ENCODE peak calls at places on chromosomes 5 and 9, in four cellular contexts. J is K562, F is HL-60, V is GM12878. B is an unnamed sample.

GRCh38 chr5:176183321-176184074 is 54.7 kb upstream of the SIMC1 start:
- DNase-seq in F (no peak), V (no peak), J (no peak), B (no peak)

GRCh38 chr5:178394074-178394473 is 161.5 kb upstream of the PHYKPL start:
- DNase-seq in F (peak; percentile 37), V (no peak), J (no peak), B (no peak)

GRCh38 chr9:38141751-38142150 is 72.7 kb upstream of the SHB start:
- DNase-seq in F (no peak), J (no peak), V (no peak), B (no peak)

GRCh38 chr5:98570661-98571181 is 202.7 kb upstream of the RGMB start:
- DNase-seq in F (no peak), J (no peak), V (no peak), B (no peak)

GRCh38 chr9:105760053-105760452 is 65.7 kb downstream of the TMEM38B start:
- DNase-seq in J (no peak), F (no peak), V (no peak), B (no peak)

GRCh38 chr9:88681434-88681833 is 146.5 kb downstream of the NXNL2 start:
- DNase-seq in F (no peak), J (no peak), V (no peak), B (no peak)

GRCh38 chr5:14171621-14172020 is 28.5 kb downstream of the TRIO start:
- DNase-seq in J (no peak), F (peak; percentile 71), V (no peak), B (no peak)

GRCh38 chr5:97135868-97136267 is 6.5 kb downstream of the LIX1 start:
- DNase-seq in F (no peak), V (no peak), J (no peak), B (no peak)

GRCh38 chr5:160923927-160924705 is 72.1 kb upstream of the ATP10B start:
- DNase-seq in F (no peak), J (no peak), V (no peak), B (no peak)

GRCh38 chr5:87394407-87394806 is 18.3 kb downstream of the CCNH start:
- DNase-seq in V (no peak), F (no peak), J (no peak), B (no peak)

GRCh38 chr5:132815454-132815853 is 2.4 kb downstream of the SOWAHA start:
- DNase-seq in V (no peak), J (no peak), F (no peak), B (no peak)

GRCh38 chr5:1792842-1793266 is 6.8 kb downstream of the MRPL36 start:
- DNase-seq in J (no peak), V (peak; percentile 99), F (peak; percentile 73), B (peak; percentile 68)

GRCh38 chr5:149723374-149723773 is 6.7 kb upstream of the PPARGC1B start:
- DNase-seq in V (no peak), J (no peak), F (no peak), B (no peak)

GRCh38 chr9:31745468-31745867 is 639.0 kb upstream of the ACO1 start:
- DNase-seq in J (no peak), F (no peak), V (no peak), B (no peak)

GRCh38 chr5:120684213-120684612 is 220.1 kb downstream of the PRR16 start:
- DNase-seq in F (no peak), J (no peak), V (no peak), B (no peak)

GRCh38 chr5:132237141-132237540 is 9.5 kb upstream of the P4HA2 start:
- DNase-seq in J (no peak), F (no peak), V (no peak), B (no peak)

GRCh38 chr5:87944553-87945320 is 323.9 kb downstream of the TMEM161B start:
- DNase-seq in J (no peak), F (no peak), V (no peak), B (no peak)

GRCh38 chr5:170179626-170180025 is 53.2 kb upstream of the C5orf58 start:
- DNase-seq in J (no peak), F (no peak), V (no peak), B (no peak)

GRCh38 chr9:123679330-123679987 is 250.5 kb downstream of the DENND1A start:
- DNase-seq in J (no peak), V (peak; percentile 95), F (peak; percentile 9), B (peak; percentile 30)

GRCh38 chr5:73789851-73790281 is 163.9 kb downstream of the ARHGEF28 start:
- DNase-seq in J (no peak), F (no peak), V (peak; percentile 31), B (no peak)

GRCh38 chr9:136232964-136233363 is 12.6 kb downstream of the QSOX2 start:
- DNase-seq in F (peak; percentile 51), V (no peak), J (no peak), B (no peak)

GRCh38 chr9:137113385-137114159 is 961 bp downstream of the DPP7 start:
- DNase-seq in J (peak; percentile 65), V (no peak), F (no peak), B (no peak)

GRCh38 chr5:31719988-31720387 is 81.1 kb downstream of the PDZD2 start:
- DNase-seq in J (no peak), V (no peak), F (no peak), B (no peak)

GRCh38 chr5:45750574-45750973 is 54.4 kb upstream of the HCN1 start:
- DNase-seq in J (no peak), F (no peak), V (no peak), B (no peak)

GRCh38 chr5:74250304-74251102 is 390.0 kb downstream of the ENC1 start:
- DNase-seq in F (no peak), V (no peak), J (no peak), B (no peak)

GRCh38 chr5:34685485-34686197 is 29.5 kb downstream of the RAI14 start:
- DNase-seq in J (no peak), F (no peak), V (no peak), B (no peak)

GRCh38 chr5:34957857-34958690 is 28.7 kb downstream of the DNAJC21 start:
- DNase-seq in F (peak; percentile 12), J (peak; percentile 44), V (no peak), B (no peak)

GRCh38 chr5:180830253-180831138 is 27.9 kb upstream of the MGAT1 start:
- DNase-seq in V (no peak), J (no peak), F (no peak), B (no peak)
- TF ChIP-seq POLR2AphosphoS5 in V (peak; percentile 77), J (no peak), F (no peak), B (peak; percentile 83)

DNA sequence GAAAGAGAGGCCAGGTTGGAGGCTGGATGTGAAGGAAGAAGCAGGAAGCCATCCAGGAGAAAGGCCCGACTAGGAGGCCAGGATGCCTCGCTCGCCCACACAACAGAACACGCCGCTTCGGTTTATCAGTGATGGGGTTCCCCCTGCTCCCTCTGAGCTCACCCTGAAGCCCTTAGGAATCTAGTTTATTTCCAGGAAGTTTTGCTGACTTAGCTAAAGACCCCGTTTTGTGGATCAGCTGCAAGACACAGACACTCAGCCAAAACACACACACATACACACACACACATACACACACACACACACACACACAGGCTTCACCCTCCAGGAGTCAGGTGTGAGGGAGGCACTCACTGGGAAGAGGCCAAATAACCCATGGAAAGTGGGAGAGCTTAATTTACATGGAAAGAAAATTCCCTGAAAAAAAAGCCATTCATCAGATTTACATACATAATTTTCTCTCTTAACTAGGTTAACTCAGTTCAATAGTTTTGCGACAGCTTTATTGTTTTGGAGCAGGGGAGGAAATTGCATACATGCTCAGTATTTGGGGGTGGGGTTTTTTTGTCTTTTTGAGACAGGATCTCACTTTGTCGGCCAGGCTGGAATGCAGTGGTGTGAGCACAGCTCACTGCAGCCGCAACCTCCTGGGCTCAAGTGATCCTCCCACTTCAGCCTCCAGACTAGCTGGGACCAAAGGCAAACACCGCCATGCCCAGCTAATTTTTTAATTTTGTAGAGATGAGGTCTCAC is 92.7 kb upstream of the HAND1 start:
- DNase-seq in J (no peak), F (no peak), V (no peak), B (no peak)
- TF ChIP-seq SPI1 in J (no peak), F (no peak), V (no peak), B (no peak)

DNA sequence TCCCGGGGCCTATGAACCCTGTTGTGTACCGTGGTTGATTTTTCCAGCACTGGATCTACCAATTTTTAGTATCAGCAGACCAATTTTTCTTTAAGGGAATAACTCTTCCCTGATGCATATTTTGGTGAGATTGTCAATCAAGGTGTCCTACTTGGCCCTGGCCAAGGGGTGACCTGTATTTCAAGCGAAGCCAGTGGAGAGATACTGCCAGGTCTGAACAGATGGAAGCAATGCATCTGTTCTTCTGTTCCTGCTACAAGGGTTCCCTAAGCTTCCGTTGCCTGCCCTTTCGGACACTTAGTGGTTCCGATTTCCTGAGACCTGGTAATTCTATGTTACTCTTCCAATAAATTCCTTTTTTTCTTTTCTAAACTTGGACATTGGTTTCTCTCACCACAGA is 37.3 kb downstream of the ADAM19 start:
- DNase-seq in V (no peak), F (no peak), J (no peak), B (no peak)
- TF ChIP-seq POLR2AphosphoS5 in V (no peak), F (no peak), J (no peak), B (no peak)

DNA sequence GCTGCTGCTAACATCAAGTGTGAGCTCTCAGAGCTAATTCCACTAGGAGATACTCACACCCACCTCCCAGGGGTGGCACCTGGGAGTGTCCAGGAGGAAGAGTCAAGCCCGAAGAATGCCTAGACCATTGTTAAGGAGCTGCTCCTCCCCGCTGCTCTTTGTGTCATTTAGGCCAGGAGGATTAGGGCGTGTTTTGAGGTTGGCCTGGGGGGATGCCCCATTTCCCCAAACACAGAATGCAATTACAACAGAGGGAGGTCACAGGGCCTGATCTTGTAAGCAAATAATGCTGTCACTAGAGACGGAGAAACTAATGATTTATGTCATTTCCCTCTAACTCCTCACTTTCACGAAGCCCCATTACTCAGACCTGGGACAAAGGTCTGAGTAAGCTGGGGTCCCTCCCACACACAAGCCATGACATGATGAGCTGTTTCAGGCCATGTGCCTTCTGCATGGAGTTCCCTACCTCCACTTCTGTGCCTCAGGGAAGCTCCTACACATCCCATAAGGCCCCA is 312.5 kb downstream of the ACTL7B start:
- DNase-seq in V (no peak), J (no peak), F (no peak), B (no peak)
- TF ChIP-seq SPI1 in V (no peak), J (no peak), F (no peak), B (no peak)

GRCh38 chr5:137070521-137070920 is 428.6 kb downstream of the SPOCK1 start:
- DNase-seq in V (no peak), F (no peak), J (no peak), B (no peak)
- TF ChIP-seq POLR2AphosphoS5 in V (no peak), F (no peak), J (no peak), B (no peak)

GRCh38 chr9:134515026-134515821 is 126.4 kb upstream of the COL5A1 start:
- DNase-seq in F (no peak), V (no peak), J (no peak), B (no peak)

GRCh38 chr9:134517069-134517680 is 124.4 kb upstream of the COL5A1 start:
- DNase-seq in V (no peak), F (no peak), J (no peak), B (no peak)

GRCh38 chr9:134514503-134514902 is 127.1 kb upstream of the COL5A1 start:
- DNase-seq in J (no peak), F (no peak), V (no peak), B (no peak)

GRCh38 chr9:134519403-134520070 is 122.1 kb upstream of the COL5A1 start:
- DNase-seq in V (no peak), F (no peak), J (no peak), B (no peak)

GRCh38 chr9:134518004-134518606 is 123.5 kb upstream of the COL5A1 start:
- DNase-seq in F (no peak), V (no peak), J (no peak), B (no peak)
- TF ChIP-seq SPI1 in F (no peak), V (no peak), J (no peak), B (no peak)

B was measured in GM12891.